ENCODE peak calls at places on chromosomes 4 and X, in nine cellular contexts. H, R, S, C, N, V, K, E and Q are unnamed samples.

GRCh38 chr4:40608628-40609027 is 21.0 kb downstream of the RBM47 start:
- DNase-seq in R (no peak), E (peak; percentile 24), C (no peak), H (no peak), N (no peak), S (no peak), K (peak; percentile 42), V (no peak), Q (no peak)

GRCh38 chr4:76987685-76988084 is 38.1 kb downstream of the SEPTIN11 start:
- DNase-seq in V (no peak), R (peak; percentile 72), S (no peak), C (no peak), H (no peak), E (peak; percentile 61), K (no peak), N (no peak), Q (no peak)

GRCh38 chr4:86935499-86935832 is 655 bp downstream of the AFF1 start:
- DNase-seq in N (no peak), C (no peak), H (no peak), V (no peak), R (no peak), E (no peak), K (no peak), S (peak; percentile 60), Q (no peak)

GRCh38 chr4:185726931-185727330 is 85.1 kb downstream of the SORBS2 start:
- DNase-seq in S (no peak), E (peak; percentile 39), R (peak; percentile 62), N (no peak), K (peak; percentile 38), C (no peak), H (no peak), V (no peak), Q (no peak)

GRCh38 chrX:129737921-129738320 is 858 bp upstream of the XPNPEP2 start:
- DNase-seq in C (peak; percentile 10), H (no peak), S (no peak), K (peak; percentile 69), E (peak; percentile 77), R (no peak), N (no peak), V (no peak), Q (no peak)

GRCh38 chrX:119990995-119991787 is 47.6 kb upstream of the NKAP start:
- DNase-seq in C (no peak), H (no peak), N (no peak), V (peak; percentile 8), R (no peak), K (peak; percentile 13), S (no peak), E (no peak), Q (no peak)

GRCh38 chrX:115226929-115227328 is 7.0 kb downstream of the LRCH2 start:
- DNase-seq in S (no peak), C (no peak), K (no peak), R (no peak), E (peak; percentile 23), H (no peak), N (peak; percentile 56), V (peak; percentile 57), Q (no peak)

GRCh38 chrX:137297167-137297566 is 263.4 kb upstream of the GPR101 start:
- DNase-seq in K (no peak), H (no peak), N (no peak), S (no peak), R (no peak), V (no peak), C (no peak), E (no peak), Q (no peak)

GRCh38 chr4:61408163-61408562 is 208.0 kb downstream of the ADGRL3 start:
- DNase-seq in E (no peak), R (no peak), V (no peak), N (no peak), S (no peak), K (no peak), C (no peak), H (no peak), Q (no peak)

GRCh38 chr4:157043131-157043530 is 32.8 kb upstream of the GLRB start:
- DNase-seq in C (no peak), E (peak; percentile 38), S (no peak), R (no peak), V (no peak), H (no peak), K (peak; percentile 23), N (no peak), Q (no peak)

GRCh38 chr4:88008624-88009235 is 1.3 kb downstream of the PKD2 start:
- DNase-seq in V (no peak), R (no peak), K (peak; percentile 28), N (no peak), H (no peak), C (no peak), E (peak; percentile 59), S (no peak), Q (no peak)

GRCh38 chr4:81786063-81786763 is 314.5 kb upstream of the RASGEF1B start:
- DNase-seq in S (no peak), K (no peak), N (peak; percentile 52), C (no peak), V (peak; percentile 25), R (peak; percentile 6), E (no peak), H (no peak), Q (no peak)

GRCh38 chr4:128653514-128654420 is 155.7 kb upstream of the JADE1 start:
- DNase-seq in V (peak; percentile 40), N (peak; percentile 28), R (peak; percentile 64), K (peak; percentile 38), H (no peak), C (no peak), E (peak; percentile 29), S (no peak), Q (no peak)

GRCh38 chrX:119496521-119496829 is 28.2 kb downstream of the SLC25A5 start:
- DNase-seq in R (no peak), E (no peak), S (no peak), C (no peak), N (no peak), V (no peak), H (no peak), K (no peak), Q (no peak)

GRCh38 chr4:158826057-158826456 is 57.2 kb downstream of the FNIP2 start:
- DNase-seq in N (no peak), S (no peak), V (no peak), K (no peak), R (no peak), E (peak; percentile 28), C (no peak), H (no peak), Q (no peak)

GRCh38 chr4:70183168-70183939 is 12.2 kb upstream of the ODAM start:
- DNase-seq in H (peak; percentile 0), R (peak; percentile 21), K (peak; percentile 12), S (no peak), C (no peak), E (peak; percentile 74), V (no peak), N (peak; percentile 3), Q (no peak)

GRCh38 chr4:143084566-143084965 is 100.2 kb upstream of the USP38 start:
- DNase-seq in E (peak; percentile 29), C (no peak), S (no peak), N (no peak), K (no peak), V (no peak), H (no peak), R (no peak), Q (no peak)

GRCh38 chr4:128354205-128354821 is 66.7 kb upstream of the PGRMC2 start:
- DNase-seq in N (no peak), K (peak; percentile 62), C (peak; percentile 70), R (peak; percentile 82), S (no peak), V (peak; percentile 56), E (peak; percentile 79), H (peak; percentile 17), Q (no peak)

GRCh38 chr4:75696036-75696435 is 22.8 kb upstream of the G3BP2 start:
- DNase-seq in R (no peak), K (no peak), S (no peak), V (peak; percentile 14), E (no peak), C (no peak), N (no peak), H (no peak), Q (no peak)

GRCh38 chr4:19888587-19888986 is 363.1 kb upstream of the SLIT2 start:
- DNase-seq in N (no peak), C (no peak), E (no peak), K (no peak), H (no peak), S (no peak), V (no peak), R (no peak), Q (no peak)

GRCh38 chr4:182938213-182938645 is 21.0 kb upstream of the DCTD start:
- DNase-seq in V (peak; percentile 77), R (no peak), C (no peak), K (peak; percentile 92), H (peak; percentile 58), N (no peak), E (peak; percentile 74), S (peak; percentile 68), Q (peak; percentile 77)

GRCh38 chrX:154799554-154800348 is 5.5 kb downstream of the MPP1 start:
- DNase-seq in V (peak; percentile 85), E (no peak), S (no peak), K (no peak), R (no peak), H (peak; percentile 73), C (no peak), N (peak; percentile 99), Q (no peak)

GRCh38 chr4:83231620-83232056 is 53.0 kb downstream of the COQ2 start:
- DNase-seq in R (no peak), C (no peak), H (no peak), V (no peak), N (no peak), K (no peak), S (no peak), E (peak; percentile 18), Q (no peak)

GRCh38 chr4:115873048-115873447 is 759.6 kb upstream of the NDST4 start:
- DNase-seq in R (no peak), N (no peak), V (no peak), H (no peak), C (no peak), S (no peak), K (no peak), E (no peak), Q (no peak)

GRCh38 chr4:78379991-78380739 is 171.4 kb upstream of the ANXA3 start:
- DNase-seq in V (no peak), E (peak; percentile 57), S (peak; percentile 55), R (no peak), C (no peak), K (peak; percentile 70), H (no peak), N (no peak), Q (no peak)

GRCh38 chr4:138199568-138200235 is 42.4 kb downstream of the SLC7A11 start:
- DNase-seq in E (peak; percentile 28), N (peak; percentile 8), H (no peak), R (no peak), S (no peak), V (peak; percentile 88), K (no peak), C (peak; percentile 92), Q (no peak)